ENCODE peak calls at places on chromosomes 4 and X, in eight cellular contexts. O is MM.1S; V is lower lobe of right lung; N is SK-N-SH; P is CD8-positive, alpha-beta memory T cell; L is heart left ventricle; X is fibroblast of lung; A is heart right ventricle. K is an unnamed sample.

GRCh38 chrX:295136-295535 is 14.0 kb downstream of the PLCXD1 start:
- DNase-seq in O (no peak), V (peak; percentile 45), N (no peak), P (no peak), L (peak; percentile 36), X (no peak), A (no peak), K (no peak)

GRCh38 chr4:40334591-40335507 is at the start of gene CHRNA9:
- DNase-seq in O (no peak), V (no peak), N (no peak), P (no peak), L (no peak), X (no peak), A (no peak), K (no peak)

GRCh38 chr4:120007171-120007894 is 59.3 kb downstream of the MAD2L1 start:
- DNase-seq in O (no peak), V (no peak), N (no peak), P (no peak), L (no peak), X (peak; percentile 81), A (no peak), K (no peak)

GRCh38 chrX:80578518-80579105 is 158.4 kb downstream of the TENT5D start:
- DNase-seq in O (peak; percentile 47), V (no peak), N (peak; percentile 41), P (no peak), L (no peak), X (peak; percentile 2), A (no peak), K (no peak)

GRCh38 chr4:78766026-78766425 is 10.1 kb upstream of the BMP2K start:
- DNase-seq in O (no peak), V (no peak), N (no peak), P (no peak), L (no peak), X (peak; percentile 97), A (no peak), K (no peak)

GRCh38 chr4:1277667-1278335 is 11.9 kb upstream of the MAEA start:
- DNase-seq in O (no peak), V (no peak), N (no peak), P (no peak), L (no peak), X (no peak), A (no peak), K (no peak)

GRCh38 chr4:47532658-47533057 is 47.6 kb downstream of the ATP10D start:
- DNase-seq in O (no peak), V (no peak), N (no peak), P (no peak), L (no peak), X (no peak), A (no peak), K (no peak)

GRCh38 chr4:153513596-153513995 is 47.4 kb downstream of the TMEM131L start:
- DNase-seq in O (no peak), V (no peak), N (no peak), P (no peak), L (no peak), X (peak; percentile 38), A (no peak), K (no peak)

GRCh38 chr4:15848191-15848842 is 70.2 kb downstream of the CD38 start:
- DNase-seq in O (no peak), V (no peak), N (no peak), P (no peak), L (no peak), X (no peak), A (no peak), K (no peak)

GRCh38 chr4:80393246-80393969 is 57.9 kb downstream of the CFAP299 start:
- DNase-seq in O (no peak), V (no peak), N (no peak), P (no peak), L (no peak), X (peak; percentile 73), A (no peak), K (no peak)

GRCh38 chr4:87073570-87074470 is 139.0 kb downstream of the AFF1 start:
- DNase-seq in O (peak; percentile 78), V (peak; percentile 65), N (peak; percentile 41), P (peak; percentile 50), L (no peak), X (peak; percentile 53), A (no peak), K (peak; percentile 43)

GRCh38 chrX:29545878-29546277 is 669.5 kb upstream of the MAGEB2 start:
- DNase-seq in O (no peak), V (no peak), N (no peak), P (no peak), L (no peak), X (no peak), A (no peak), K (no peak)

GRCh38 chr4:63757919-63758318 is 651.3 kb downstream of the TECRL start:
- DNase-seq in O (no peak), V (no peak), N (no peak), P (no peak), L (no peak), X (no peak), A (no peak), K (no peak)

GRCh38 chr4:136078971-136079370 is 1453.3 kb downstream of the PCDH18 start:
- DNase-seq in O (peak; percentile 10), V (no peak), N (no peak), P (no peak), L (no peak), X (peak; percentile 82), A (no peak), K (no peak)

GRCh38 chr4:1055721-1056590 is 44.5 kb downstream of the FGFRL1 start:
- DNase-seq in O (no peak), V (no peak), N (peak; percentile 65), P (peak; percentile 93), L (peak; percentile 77), X (peak; percentile 18), A (no peak), K (peak; percentile 90)

GRCh38 chr4:8648816-8649630 is 56.5 kb downstream of the CPZ start:
- DNase-seq in O (no peak), V (no peak), N (no peak), P (no peak), L (no peak), X (no peak), A (no peak), K (no peak)

GRCh38 chr4:169492436-169493163 is 119.8 kb downstream of the NEK1 start:
- DNase-seq in O (peak; percentile 43), V (no peak), N (peak; percentile 33), P (peak; percentile 4), L (no peak), X (peak; percentile 55), A (no peak), K (peak; percentile 28)

GRCh38 chrX:115889121-115889890 is 281.2 kb upstream of the AGTR2 start:
- DNase-seq in O (no peak), V (no peak), N (no peak), P (no peak), L (no peak), X (no peak), A (no peak), K (no peak)

GRCh38 chr4:5719329-5720055 is 8.5 kb downstream of the EVC start:
- DNase-seq in O (no peak), V (no peak), N (no peak), P (no peak), L (no peak), X (no peak), A (no peak), K (no peak)

GRCh38 chr4:5720980-5721379 is 10.0 kb downstream of the EVC start:
- DNase-seq in O (no peak), V (no peak), N (no peak), P (no peak), L (no peak), X (no peak), A (no peak), K (no peak)

GRCh38 chr4:5722328-5722727 is 11.3 kb downstream of the EVC start:
- DNase-seq in O (no peak), V (no peak), N (no peak), P (no peak), L (no peak), X (peak; percentile 43), A (no peak), K (no peak)

GRCh38 chr4:5720157-5720850 is 9.3 kb downstream of the EVC start:
- DNase-seq in O (no peak), V (no peak), N (no peak), P (no peak), L (no peak), X (no peak), A (no peak), K (no peak)

DNA sequence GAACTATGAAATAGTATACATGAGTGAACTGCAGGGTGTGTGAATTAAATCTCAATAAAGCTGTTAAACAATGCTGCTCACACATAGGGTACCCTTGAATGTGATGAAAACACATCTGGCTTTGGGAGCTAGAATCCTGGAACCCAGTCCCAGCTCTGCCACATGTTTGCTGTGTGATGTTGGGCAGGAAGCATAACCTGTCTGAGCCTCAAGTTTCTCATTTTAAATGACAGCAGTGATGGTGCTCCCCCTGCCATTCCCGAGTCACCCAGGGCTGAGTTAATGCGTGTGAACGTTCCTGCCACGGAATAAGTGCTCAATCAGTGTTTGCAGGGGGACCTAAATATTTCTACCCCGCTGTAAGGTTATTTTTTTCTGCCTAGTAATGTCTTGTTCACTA is 10.9 kb downstream of the EVC start:
- DNase-seq in O (no peak), V (no peak), N (no peak), P (no peak), L (no peak), X (no peak), A (no peak), K (no peak)
- H3K4me3 ChIP-seq in O (no peak overlapping the region), V (no peak overlapping the region), N (no peak overlapping the region), P (no peak overlapping the region), L (no peak overlapping the region), X (no peak overlapping the region), A (no peak overlapping the region), K (no peak overlapping the region)

DNA sequence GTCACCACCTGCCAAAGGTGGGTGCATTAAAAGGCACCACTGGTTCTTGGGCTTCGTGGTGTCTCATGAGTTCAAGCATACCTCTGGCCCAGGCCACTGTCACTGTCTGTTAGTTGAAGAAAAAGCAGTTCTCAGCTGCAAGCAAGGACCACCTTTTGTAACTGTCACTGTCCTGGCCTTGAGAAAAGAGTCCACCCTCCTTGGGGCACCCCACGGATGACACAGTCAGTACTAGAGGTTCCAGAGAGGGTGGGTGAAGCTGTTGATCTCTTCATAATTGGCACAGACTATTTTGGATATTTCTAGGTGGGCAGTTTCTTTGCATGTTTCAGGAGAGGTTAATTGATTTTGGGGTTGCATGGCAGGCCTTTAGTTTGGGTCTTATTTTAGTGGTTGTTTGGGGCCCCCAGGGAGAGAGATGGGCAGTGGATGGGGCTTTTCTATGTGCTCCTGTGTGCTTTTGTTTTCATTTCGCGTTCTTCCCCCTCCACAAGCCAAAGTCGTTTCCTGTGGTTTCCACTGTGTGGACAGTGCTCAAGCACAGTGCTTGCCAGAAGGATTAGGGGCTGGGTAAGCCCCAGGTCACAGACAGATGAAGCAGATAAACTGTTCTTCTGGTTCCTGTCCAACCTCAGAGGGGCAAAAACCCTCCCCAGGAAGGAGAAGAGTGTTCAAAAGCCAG is 156.2 kb upstream of the PPP1R2C start:
- DNase-seq in O (peak; percentile 89), V (no peak), N (no peak), P (peak; percentile 45), L (no peak), X (no peak), A (no peak), K (peak; percentile 19)
- H3K27ac ChIP-seq in O (peak overlapping the region; percentile 92), V (no peak overlapping the region), N (no peak overlapping the region), P (no peak overlapping the region), L (no peak overlapping the region), X (no peak overlapping the region), A (no peak overlapping the region), K (no peak overlapping the region)

GRCh38 chrX:155028192-155028591 is 1.5 kb downstream of the FUNDC2 start:
- DNase-seq in O (no peak), V (no peak), N (no peak), P (no peak), L (no peak), X (no peak), A (no peak), K (no peak)
- H3K4me3 ChIP-seq in O (peak overlapping the region; percentile 86), V (peak overlapping the region; percentile 61), N (peak overlapping the region; percentile 64), P (peak overlapping the region; percentile 81), L (peak overlapping the region; percentile 70), X (peak overlapping the region; percentile 76), A (peak overlapping the region; percentile 51), K (peak overlapping the region; percentile 82)

GRCh38 chrX:53280316-53280702 is 1.1 kb downstream of the IQSEC2 start:
- DNase-seq in O (no peak), V (no peak), N (no peak), P (no peak), L (no peak), X (no peak), A (no peak), K (no peak)
- H3K27ac ChIP-seq in O (no peak overlapping the region), V (no peak overlapping the region), N (no peak overlapping the region), P (no peak overlapping the region), L (no peak overlapping the region), X (peak overlapping the region; percentile 47), A (peak overlapping the region; percentile 72), K (no peak overlapping the region)

K was measured in CD4-positive, alpha-beta memory T cell.